ENCODE peak calls at places on chromosomes 4 and X, in four cellular contexts. P, V, S and D are unnamed samples.

GRCh38 chr4:136476773-136477172 is 1055.5 kb downstream of the PCDH18 start:
- DNase-seq in V (no peak), S (no peak), P (no peak), D (peak; percentile 45)

GRCh38 chr4:3201718-3202702 is 46.9 kb upstream of the MSANTD1 start:
- DNase-seq in S (no peak), P (no peak), V (peak; percentile 53), D (no peak)

GRCh38 chr4:94345267-94345666 is 2.6 kb upstream of the HPGDS start:
- DNase-seq in S (no peak), P (no peak), V (no peak), D (no peak)

GRCh38 chrX:80876877-80877276 is 67.2 kb upstream of the BRWD3 start:
- DNase-seq in S (peak; percentile 13), V (peak; percentile 7), P (peak; percentile 43), D (peak; percentile 24)

GRCh38 chrX:82934980-82935379 is 573.1 kb upstream of the POU3F4 start:
- DNase-seq in S (no peak), V (no peak), P (no peak), D (no peak)

GRCh38 chrX:44514272-44514671 is 28.4 kb downstream of the FUNDC1 start:
- DNase-seq in V (no peak), S (no peak), P (no peak), D (peak; percentile 6)

GRCh38 chr4:119313237-119313636 is 8.7 kb downstream of the FABP2 start:
- DNase-seq in P (no peak), S (no peak), V (no peak), D (no peak)

GRCh38 chrX:18702362-18703195 is 4.9 kb upstream of the PPEF1 start:
- DNase-seq in S (no peak), P (no peak), V (no peak), D (no peak)

GRCh38 chrX:39779952-39780783 is 317.6 kb downstream of the BCOR start:
- DNase-seq in P (peak; percentile 30), S (no peak), V (no peak), D (no peak)

GRCh38 chrX:150680974-150681373 is 12.2 kb upstream of the MTMR1 start:
- DNase-seq in S (peak; percentile 8), V (peak; percentile 7), P (peak; percentile 48), D (no peak)

GRCh38 chr4:15963001-15963451 is at the start of gene FGFBP2:
- DNase-seq in P (peak; percentile 84), S (peak; percentile 21), V (peak; percentile 33), D (no peak)

GRCh38 chrX:48787809-48788471 is 1.6 kb downstream of the GATA1 start:
- DNase-seq in V (no peak), P (no peak), S (no peak), D (no peak)

GRCh38 chr4:47639531-47639930 is 154.5 kb downstream of the ATP10D start:
- DNase-seq in P (no peak), V (no peak), S (peak; percentile 6), D (no peak)

GRCh38 chr4:22179124-22179874 is 230.7 kb upstream of the KCNIP4 start:
- DNase-seq in P (no peak), S (no peak), V (no peak), D (no peak)

GRCh38 chr4:112910109-112910736 is 139.2 kb upstream of the ANK2 start:
- DNase-seq in P (no peak), V (no peak), S (no peak), D (no peak)

GRCh38 chr4:126630171-126630570 is 1002.6 kb upstream of the INTU start:
- DNase-seq in S (no peak), V (no peak), P (no peak), D (no peak)

GRCh38 chrX:112233164-112233563 is 150.6 kb upstream of the TRPC5 start:
- DNase-seq in P (no peak), V (no peak), S (no peak), D (no peak)

GRCh38 chrX:112235547-112235946 is 153.0 kb upstream of the TRPC5 start:
- DNase-seq in V (no peak), S (no peak), P (no peak), D (no peak)
- TF ChIP-seq POLR2AphosphoS5 in V (no peak), S (no peak), P (no peak), D (no peak)

GRCh38 chr4:40238700-40239548 is 42.1 kb downstream of the RHOH start:
- DNase-seq in P (peak; percentile 56), V (no peak), S (no peak), D (no peak)
- TF ChIP-seq EZH2 in P (no peak), V (no peak), S (no peak), D (no peak)

DNA sequence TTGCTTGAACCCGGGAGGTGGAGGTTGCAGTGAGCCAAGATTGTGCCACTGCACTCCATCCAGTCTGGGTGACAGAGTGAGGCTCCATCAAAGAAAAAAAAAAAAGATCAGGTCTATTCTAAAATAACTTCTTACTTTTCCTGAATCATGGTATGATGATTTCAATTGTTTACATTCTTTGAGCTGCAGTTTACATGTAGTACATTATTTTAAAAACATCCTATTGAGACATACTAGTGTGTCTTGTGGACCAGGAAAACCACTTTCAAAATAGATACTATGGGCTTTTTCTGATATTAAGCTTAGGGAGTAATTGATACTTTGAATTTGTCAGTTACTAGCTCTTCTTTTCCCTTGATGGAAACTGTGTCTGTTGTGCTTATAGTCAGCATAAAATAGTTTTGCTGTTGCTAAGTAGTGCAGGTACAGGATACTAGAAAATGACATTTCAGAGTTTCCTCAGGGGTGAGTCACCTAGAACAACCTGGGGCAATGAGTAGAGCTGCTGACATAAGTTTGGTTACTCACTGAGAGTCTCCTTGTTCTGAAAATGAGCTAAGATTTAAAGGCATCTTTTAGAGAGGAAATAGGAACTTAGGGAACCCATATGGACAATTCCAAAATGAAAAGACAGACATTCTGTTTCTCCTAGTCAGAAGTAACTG is 53.2 kb upstream of the C4orf54 start:
- DNase-seq in P (no peak), S (no peak), V (no peak), D (no peak)
- TF ChIP-seq POLR2AphosphoS5 in P (no peak), S (no peak), V (no peak), D (no peak)

DNA sequence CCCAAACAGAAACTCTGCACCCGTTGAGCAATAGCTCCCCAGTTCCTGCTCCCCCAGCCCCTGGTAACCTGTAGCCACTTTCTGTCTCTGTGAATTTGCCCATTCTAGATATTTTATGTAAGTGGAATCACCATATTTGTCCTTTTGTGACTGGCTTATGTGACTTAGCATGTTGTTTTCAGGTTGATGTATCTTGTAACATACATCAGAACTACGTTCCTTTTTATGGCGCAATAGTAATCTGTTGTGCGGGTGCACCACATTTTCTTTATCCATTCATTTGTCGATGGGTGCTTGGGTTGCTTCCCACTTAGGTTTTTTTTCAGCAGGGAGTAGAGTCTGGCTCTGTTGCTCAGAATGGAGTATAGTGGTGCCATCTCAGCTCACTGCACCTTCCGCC is 6.6 kb upstream of the PDZD4 start:
- DNase-seq in S (no peak), P (no peak), V (no peak), D (no peak)
- TF ChIP-seq EZH2 in S (no peak), P (no peak), V (no peak), D (no peak)

GRCh38 chr4:7632341-7632740 is 197.6 kb upstream of the PSAPL1 start:
- DNase-seq in P (no peak), V (no peak), S (no peak), D (no peak)

GRCh38 chr4:7632971-7633370 is 198.2 kb upstream of the PSAPL1 start:
- DNase-seq in V (no peak), P (no peak), S (no peak), D (no peak)

GRCh38 chr4:7631288-7631633 is 196.5 kb upstream of the PSAPL1 start:
- DNase-seq in S (no peak), P (no peak), V (no peak), D (no peak)

GRCh38 chr4:7629855-7630254 is 195.1 kb upstream of the PSAPL1 start:
- DNase-seq in P (no peak), S (no peak), V (peak; percentile 66), D (no peak)

GRCh38 chr4:7630559-7631287 is 196.0 kb upstream of the PSAPL1 start:
- DNase-seq in V (peak; percentile 79), S (peak; percentile 33), P (no peak), D (no peak)
- TF ChIP-seq POLR2AphosphoS5 in V (no peak), S (no peak), P (no peak), D (no peak)

GRCh38 chr4:73998040-73999011 is at the start of gene CXCL5:
- DNase-seq in P (peak; percentile 86), V (no peak), S (no peak), D (no peak)
- TF ChIP-seq EZH2 in P (no peak), V (no peak), S (no peak), D (no peak)

DNA sequence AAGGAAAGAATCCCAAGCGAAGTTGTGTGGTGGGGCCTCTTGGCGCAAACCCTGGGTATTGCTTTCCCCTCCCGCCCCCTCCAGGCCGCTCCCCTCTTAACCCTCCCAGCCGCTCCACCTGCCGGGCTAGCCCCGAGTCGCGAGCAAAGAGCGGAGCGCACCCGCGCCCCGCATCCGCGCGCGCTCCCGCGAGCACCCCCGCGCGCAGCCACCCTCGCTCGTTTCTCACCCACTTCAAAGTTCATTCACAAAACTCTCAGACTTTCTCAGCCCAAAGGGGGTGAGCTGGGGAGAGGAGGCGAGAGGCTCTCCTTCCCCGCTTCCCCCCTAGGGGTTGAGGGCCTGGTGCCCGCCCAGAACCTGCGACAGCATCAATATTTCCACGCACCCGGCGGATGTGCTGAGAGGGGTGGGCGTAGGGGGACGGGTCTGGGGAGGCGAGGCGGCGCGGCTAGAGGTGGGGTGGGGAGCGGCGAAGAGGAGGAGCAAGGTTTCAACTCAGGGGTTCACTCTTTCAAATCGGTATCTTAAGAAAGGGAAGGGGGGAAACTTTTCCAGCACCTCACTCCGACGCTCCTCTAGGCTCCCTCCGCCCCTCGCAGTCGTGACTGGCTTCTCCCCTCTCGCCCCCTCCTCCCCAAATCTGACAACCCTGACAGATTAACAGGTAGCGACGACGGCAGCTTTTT is 1.8 kb downstream of the MAML3 start:
- DNase-seq in V (no peak), S (peak; percentile 46), P (peak; percentile 79), D (no peak)
- TF ChIP-seq POLR2AphosphoS5 in V (no peak), S (peak; percentile 52), P (no peak), D (no peak)

DNA sequence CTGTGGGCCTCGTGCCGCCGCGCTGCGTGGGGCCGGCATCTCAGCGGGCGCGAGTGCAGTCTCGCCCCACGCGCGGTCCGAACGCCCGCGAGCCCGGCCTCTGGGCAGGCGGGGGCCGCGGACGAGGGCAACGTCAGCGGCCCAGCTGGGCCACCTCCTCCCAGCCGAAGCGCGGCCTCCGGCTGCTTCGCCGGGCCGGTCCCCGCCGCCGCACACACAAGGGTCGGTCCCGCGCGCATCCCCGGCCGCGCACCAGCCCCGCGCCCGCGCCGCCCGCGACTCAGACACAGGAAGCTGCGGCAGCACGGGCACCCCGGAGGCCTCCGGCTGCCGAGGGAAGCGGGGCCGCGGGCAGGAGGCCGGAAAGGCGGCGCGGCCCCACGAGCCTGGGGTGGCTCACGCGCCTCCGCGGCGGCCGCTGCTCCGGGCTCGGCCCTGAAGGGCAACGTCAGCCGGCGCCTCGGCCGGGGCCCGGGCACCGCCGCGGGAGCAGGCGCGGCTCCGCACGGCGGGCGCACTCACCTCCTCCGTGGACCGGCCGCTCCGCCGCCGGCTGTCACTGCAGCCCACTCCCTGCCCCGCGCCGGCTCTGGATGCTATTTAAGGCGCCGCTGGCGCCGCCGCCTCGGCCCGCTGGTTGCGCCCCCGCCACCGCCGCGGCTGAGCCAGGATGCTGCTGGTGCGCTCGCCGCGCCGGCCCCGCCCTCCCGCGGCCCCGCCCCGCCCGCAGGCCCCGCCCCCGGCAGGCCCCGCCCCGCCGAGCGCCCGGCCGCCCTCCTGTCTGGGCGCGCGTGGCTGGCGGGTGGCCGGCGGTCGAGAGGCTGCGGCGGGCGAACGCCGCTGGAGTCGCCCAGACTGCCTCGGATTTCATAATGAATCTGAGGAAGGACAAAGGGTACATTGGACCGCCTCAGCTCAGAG is at the start of gene ACSL1:
- DNase-seq in S (no peak), V (peak; percentile 39), P (peak; percentile 79), D (no peak)
- TF ChIP-seq EZH2 in S (no peak), V (no peak), P (no peak), D (no peak)

GRCh38 chrX:78321809-78322208 is 5.6 kb downstream of the CYSLTR1 start:
- DNase-seq in V (no peak), P (no peak), S (no peak), D (no peak)
- TF ChIP-seq POLR2AphosphoS5 in V (no peak), P (no peak), S (no peak), D (no peak)